ENCODE peak calls at places on chromosomes 16 and 17, in ten cellular contexts. E, G, U, V, P, F, J, D, Z and H are unnamed samples.

GRCh38 chr16:27792486-27793275 is 242.7 kb downstream of the KATNIP start:
- DNase-seq in E (peak; percentile 53), G (no peak), U (no peak), V (no peak), P (peak; percentile 52), F (no peak), J (no peak), D (no peak), Z (no peak), H (no peak)

GRCh38 chr17:55609737-55610201 is 98.5 kb upstream of the SMIM36 start:
- DNase-seq in E (no peak), G (no peak), U (peak; percentile 14), V (no peak), P (peak; percentile 74), F (no peak), J (peak; percentile 5), D (peak; percentile 26), Z (no peak), H (no peak)

GRCh38 chr16:85234310-85235235 is 122.3 kb upstream of the CIBAR2 start:
- DNase-seq in E (no peak), G (peak; percentile 37), U (no peak), V (no peak), P (peak; percentile 88), F (peak; percentile 70), J (no peak), D (peak; percentile 50), Z (no peak), H (no peak)

GRCh38 chr16:86428729-86429472 is 81.4 kb upstream of the FOXF1 start:
- DNase-seq in E (no peak), G (peak; percentile 10), U (no peak), V (no peak), P (no peak), F (no peak), J (peak; percentile 4), D (no peak), Z (no peak), H (no peak)

GRCh38 chr16:73232555-73233422 is 184.9 kb upstream of the ZFHX3 start:
- DNase-seq in E (no peak), G (peak; percentile 92), U (peak; percentile 7), V (peak; percentile 12), P (peak; percentile 97), F (peak; percentile 47), J (peak; percentile 29), D (peak; percentile 18), Z (no peak), H (peak; percentile 78)

GRCh38 chr17:6755281-6755680 is 565 bp upstream of the XAF1 start:
- DNase-seq in E (no peak), G (no peak), U (no peak), V (no peak), P (no peak), F (peak; percentile 68), J (no peak), D (peak; percentile 14), Z (no peak), H (no peak)

GRCh38 chr17:7922499-7923289 is 6.6 kb upstream of the RNF227 start:
- DNase-seq in E (peak; percentile 84), G (peak; percentile 31), U (no peak), V (no peak), P (peak; percentile 81), F (peak; percentile 90), J (peak; percentile 83), D (peak; percentile 88), Z (peak; percentile 91), H (peak; percentile 85)

GRCh38 chr17:82775033-82775823 is 23.4 kb downstream of the TBCD start:
- DNase-seq in E (no peak), G (peak; percentile 69), U (peak; percentile 65), V (no peak), P (peak; percentile 34), F (peak; percentile 63), J (peak; percentile 55), D (peak; percentile 76), Z (peak; percentile 67), H (no peak)

GRCh38 chr16:86306046-86306644 is 204.2 kb upstream of the FOXF1 start:
- DNase-seq in E (no peak), G (no peak), U (no peak), V (no peak), P (peak; percentile 47), F (no peak), J (no peak), D (no peak), Z (no peak), H (no peak)

GRCh38 chr17:54899721-54900456 is 763 bp upstream of the TOM1L1 start:
- DNase-seq in E (no peak), G (no peak), U (no peak), V (no peak), P (no peak), F (peak; percentile 17), J (no peak), D (no peak), Z (no peak), H (no peak)

GRCh38 chr16:797120-797420 is 3.5 kb downstream of the GNG13 start:
- DNase-seq in E (no peak), G (peak; percentile 55), U (peak; percentile 49), V (no peak), P (no peak), F (no peak), J (no peak), D (no peak), Z (no peak), H (no peak)

GRCh38 chr17:29032798-29033197 is 10.1 kb upstream of the PIPOX start:
- DNase-seq in E (no peak), G (no peak), U (no peak), V (no peak), P (no peak), F (no peak), J (no peak), D (no peak), Z (no peak), H (no peak)
- H3K4me3 ChIP-seq in E (no peak overlapping the region), G (no peak overlapping the region), U (no peak overlapping the region), V (no peak overlapping the region), P (no peak overlapping the region), F (no peak overlapping the region), J (no peak overlapping the region), D (no peak overlapping the region), Z (no peak overlapping the region), H (no peak overlapping the region)

DNA sequence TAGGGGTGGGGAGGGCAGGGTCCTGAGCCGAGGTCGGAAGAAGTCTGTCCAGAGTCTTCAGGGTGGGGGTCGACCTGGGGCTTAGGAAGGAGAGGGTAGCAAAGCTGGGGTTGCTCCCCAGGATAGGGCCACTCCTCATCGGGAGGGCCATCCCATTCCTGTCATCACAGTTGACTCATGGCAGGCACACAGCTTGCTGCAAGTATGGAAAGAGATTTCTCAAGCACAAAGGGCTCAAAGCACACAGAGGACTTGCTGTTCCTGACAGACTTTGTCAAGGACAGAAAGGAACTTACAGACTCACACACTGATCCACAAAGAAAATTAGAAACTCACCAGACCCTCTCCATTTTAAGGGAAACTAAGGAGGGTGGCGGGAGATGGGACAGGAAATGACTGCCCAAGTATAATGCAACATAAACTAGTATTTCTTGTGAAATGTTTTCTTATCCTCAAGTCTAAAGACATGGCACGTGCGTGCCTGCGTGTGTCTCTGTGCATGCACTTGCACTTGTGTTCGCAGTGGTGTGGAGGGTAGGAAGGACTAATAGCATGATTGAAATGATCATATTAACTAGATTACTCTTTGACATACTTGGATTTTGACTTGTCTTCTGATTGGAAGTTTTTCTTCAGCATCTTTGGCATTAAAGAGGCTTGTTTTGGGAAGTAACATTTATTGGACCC is 2.4 kb downstream of the AOC2 start:
- DNase-seq in E (no peak), G (peak; percentile 36), U (no peak), V (peak; percentile 32), P (no peak), F (no peak), J (no peak), D (no peak), Z (no peak), H (peak; percentile 78)
- H3K27ac ChIP-seq in E (no peak overlapping the region), G (no peak overlapping the region), U (peak overlapping the region; percentile 22), V (no peak overlapping the region), P (no peak overlapping the region), F (peak overlapping the region; percentile 27), J (no peak overlapping the region), D (no peak overlapping the region), Z (no peak overlapping the region), H (peak overlapping the region; percentile 33)

GRCh38 chr17:78129385-78130079 is 977 bp upstream of the TMC6 start:
- DNase-seq in E (no peak), G (no peak), U (no peak), V (no peak), P (no peak), F (no peak), J (no peak), D (peak; percentile 50), Z (peak; percentile 78), H (no peak)

GRCh38 chr17:78130080-78130438 is 512 bp upstream of the TMC8 start:
- DNase-seq in E (no peak), G (no peak), U (no peak), V (no peak), P (no peak), F (no peak), J (no peak), D (no peak), Z (no peak), H (no peak)

GRCh38 chr17:78132086-78132676 is 1.6 kb downstream of the TMC8 start:
- DNase-seq in E (peak; percentile 69), G (no peak), U (peak; percentile 66), V (no peak), P (no peak), F (no peak), J (no peak), D (peak; percentile 83), Z (peak; percentile 91), H (no peak)

GRCh38 chr17:78131172-78132085 is 858 bp downstream of the TMC8 start:
- DNase-seq in E (no peak), G (no peak), U (no peak), V (no peak), P (no peak), F (no peak), J (no peak), D (peak; percentile 32), Z (peak; percentile 78), H (no peak)

GRCh38 chr17:78130439-78131101 is at the start of gene TMC8:
- DNase-seq in E (no peak), G (no peak), U (no peak), V (no peak), P (no peak), F (no peak), J (no peak), D (peak; percentile 72), Z (peak; percentile 91), H (no peak)
- H3K4me3 ChIP-seq in E (peak within 1 kb of the TSS; percentile 65), G (no peak within 1 kb of the TSS), U (peak within 1 kb of the TSS; percentile 55), V (no peak within 1 kb of the TSS), P (no peak within 1 kb of the TSS), F (peak within 1 kb of the TSS; percentile 43), J (no peak within 1 kb of the TSS), D (peak within 1 kb of the TSS; percentile 33), Z (peak within 1 kb of the TSS; percentile 95), H (peak within 1 kb of the TSS; percentile 59)

DNA sequence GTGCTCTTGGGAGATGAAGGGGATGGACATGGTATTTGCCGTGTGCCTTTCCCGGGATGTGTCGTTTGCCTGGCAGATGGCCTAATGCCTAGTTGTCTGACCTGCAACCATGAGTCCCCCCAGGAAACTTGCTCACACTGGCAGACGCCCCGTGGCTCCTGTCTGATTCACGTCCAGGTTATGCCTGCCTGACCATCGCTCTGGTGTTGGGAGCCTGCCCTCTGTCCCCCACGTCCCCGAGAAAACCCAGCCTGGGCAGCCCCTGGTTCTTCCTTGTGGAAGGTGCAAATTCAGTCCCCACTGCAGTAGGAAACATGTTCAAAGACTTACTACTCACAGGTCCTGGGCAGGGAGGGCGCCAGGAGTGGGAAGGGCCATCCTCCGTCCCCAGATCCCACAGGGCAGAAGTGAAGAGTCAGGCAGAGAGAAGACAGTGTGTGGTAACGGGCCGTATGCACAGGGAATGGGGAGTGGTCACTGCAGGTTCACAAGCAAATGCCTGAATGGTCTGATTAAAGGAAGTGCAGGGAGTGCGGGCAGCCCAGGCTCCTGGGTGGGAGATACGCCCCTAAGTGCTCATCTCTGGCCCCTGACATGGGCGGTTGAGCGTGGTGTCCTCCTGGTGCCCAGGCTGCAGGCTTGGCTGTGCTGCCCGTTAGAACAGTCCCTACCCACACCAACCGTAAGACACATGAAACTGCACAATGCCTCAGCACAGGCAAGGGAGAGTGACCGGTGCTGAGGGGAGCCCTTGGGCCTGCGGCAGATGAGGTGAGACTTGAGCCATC is 4.2 kb upstream of the SNAI3 start:
- DNase-seq in E (no peak), G (no peak), U (no peak), V (no peak), P (no peak), F (no peak), J (no peak), D (no peak), Z (no peak), H (no peak)
- H3K27ac ChIP-seq in E (no peak overlapping the region), G (no peak overlapping the region), U (no peak overlapping the region), V (no peak overlapping the region), P (no peak overlapping the region), F (no peak overlapping the region), J (no peak overlapping the region), D (no peak overlapping the region), Z (no peak overlapping the region), H (no peak overlapping the region)